ENCODE peak calls at places on chromosomes 16 and 17, in six cellular contexts. One of them, this sample, is unnamed.

GRCh38 chr17:66781135-66781534 is 53.8 kb upstream of the CACNG5 start:
- DNase-seq in right atrium auricular region: no peak
- DNase-seq in foreskin keratinocyte: no peak
- DNase-seq in psoas muscle: no peak
- DNase-seq in cardiac muscle cell: no peak
- DNase-seq in dorsolateral prefrontal cortex: no peak
- DNase-seq in this sample: no peak

GRCh38 chr16:83967838-83968482 is at the start of gene NECAB2:
- DNase-seq in right atrium auricular region: no peak
- DNase-seq in foreskin keratinocyte: no peak
- DNase-seq in psoas muscle: peak; percentile 60
- DNase-seq in cardiac muscle cell: peak; percentile 72
- DNase-seq in dorsolateral prefrontal cortex: no peak
- DNase-seq in this sample: no peak

GRCh38 chr16:87824991-87825841 is 44.1 kb downstream of the SLC7A5 start:
- DNase-seq in right atrium auricular region: no peak
- DNase-seq in foreskin keratinocyte: no peak
- DNase-seq in psoas muscle: no peak
- DNase-seq in cardiac muscle cell: no peak
- DNase-seq in dorsolateral prefrontal cortex: no peak
- DNase-seq in this sample: no peak

GRCh38 chr17:58337600-58338453 is 9.2 kb upstream of the TSPOAP1 start:
- DNase-seq in right atrium auricular region: peak; percentile 86
- DNase-seq in foreskin keratinocyte: no peak
- DNase-seq in psoas muscle: peak; percentile 78
- DNase-seq in cardiac muscle cell: peak; percentile 86
- DNase-seq in dorsolateral prefrontal cortex: no peak
- DNase-seq in this sample: peak; percentile 66

GRCh38 chr17:9421525-9421924 is 154.1 kb downstream of the STX8 start:
- DNase-seq in right atrium auricular region: no peak
- DNase-seq in foreskin keratinocyte: no peak
- DNase-seq in psoas muscle: no peak
- DNase-seq in cardiac muscle cell: no peak
- DNase-seq in dorsolateral prefrontal cortex: no peak
- DNase-seq in this sample: no peak

GRCh38 chr17:69222707-69223106 is 5.9 kb downstream of the ABCA10 start:
- DNase-seq in right atrium auricular region: no peak
- DNase-seq in foreskin keratinocyte: no peak
- DNase-seq in psoas muscle: no peak
- DNase-seq in cardiac muscle cell: no peak
- DNase-seq in dorsolateral prefrontal cortex: no peak
- DNase-seq in this sample: no peak

GRCh38 chr17:78368854-78369495 is 9.1 kb upstream of the SOCS3 start:
- DNase-seq in right atrium auricular region: no peak
- DNase-seq in foreskin keratinocyte: no peak
- DNase-seq in psoas muscle: no peak
- DNase-seq in cardiac muscle cell: no peak
- DNase-seq in dorsolateral prefrontal cortex: no peak
- DNase-seq in this sample: no peak

GRCh38 chr17:15446036-15446435 is 21.4 kb downstream of the CDRT4 start:
- DNase-seq in right atrium auricular region: no peak
- DNase-seq in foreskin keratinocyte: no peak
- DNase-seq in psoas muscle: no peak
- DNase-seq in cardiac muscle cell: no peak
- DNase-seq in dorsolateral prefrontal cortex: no peak
- DNase-seq in this sample: no peak

GRCh38 chr16:8691728-8692127 is 17.3 kb downstream of the ABAT start:
- DNase-seq in right atrium auricular region: no peak
- DNase-seq in foreskin keratinocyte: no peak
- DNase-seq in psoas muscle: no peak
- DNase-seq in cardiac muscle cell: no peak
- DNase-seq in dorsolateral prefrontal cortex: no peak
- DNase-seq in this sample: no peak

GRCh38 chr17:75059369-75060345 is 12.6 kb downstream of the KCTD2 start:
- DNase-seq in right atrium auricular region: no peak
- DNase-seq in foreskin keratinocyte: no peak
- DNase-seq in psoas muscle: no peak
- DNase-seq in cardiac muscle cell: no peak
- DNase-seq in dorsolateral prefrontal cortex: peak; percentile 62
- DNase-seq in this sample: peak; percentile 63

GRCh38 chr17:72984145-72984924 is 108.2 kb downstream of the SLC39A11 start:
- DNase-seq in right atrium auricular region: no peak
- DNase-seq in foreskin keratinocyte: peak; percentile 53
- DNase-seq in psoas muscle: no peak
- DNase-seq in cardiac muscle cell: no peak
- DNase-seq in dorsolateral prefrontal cortex: no peak
- DNase-seq in this sample: no peak

GRCh38 chr17:21134559-21134958 is 7.8 kb downstream of the DHRS7B start:
- DNase-seq in right atrium auricular region: no peak
- DNase-seq in foreskin keratinocyte: no peak
- DNase-seq in psoas muscle: no peak
- DNase-seq in cardiac muscle cell: no peak
- DNase-seq in dorsolateral prefrontal cortex: no peak
- DNase-seq in this sample: no peak

GRCh38 chr17:59493867-59494266 is 71.5 kb upstream of the DHX40 start:
- DNase-seq in right atrium auricular region: no peak
- DNase-seq in foreskin keratinocyte: no peak
- DNase-seq in psoas muscle: no peak
- DNase-seq in cardiac muscle cell: peak; percentile 20
- DNase-seq in dorsolateral prefrontal cortex: no peak
- DNase-seq in this sample: no peak

GRCh38 chr17:33080091-33080490 is 88.4 kb downstream of the SPACA3 start:
- DNase-seq in right atrium auricular region: no peak
- DNase-seq in foreskin keratinocyte: no peak
- DNase-seq in psoas muscle: no peak
- DNase-seq in cardiac muscle cell: no peak
- DNase-seq in dorsolateral prefrontal cortex: no peak
- DNase-seq in this sample: no peak

GRCh38 chr16:17970816-17971291 is 365.7 kb downstream of the NPIPA8 start:
- DNase-seq in right atrium auricular region: peak; percentile 59
- DNase-seq in foreskin keratinocyte: no peak
- DNase-seq in psoas muscle: peak; percentile 35
- DNase-seq in cardiac muscle cell: no peak
- DNase-seq in dorsolateral prefrontal cortex: no peak
- DNase-seq in this sample: peak; percentile 54

GRCh38 chr16:81661082-81661481 is 118.0 kb upstream of the PLCG2 start:
- DNase-seq in right atrium auricular region: no peak
- DNase-seq in foreskin keratinocyte: peak; percentile 37
- DNase-seq in psoas muscle: no peak
- DNase-seq in cardiac muscle cell: no peak
- DNase-seq in dorsolateral prefrontal cortex: no peak
- DNase-seq in this sample: no peak

GRCh38 chr17:31391496-31391949 is at the start of gene RAB11FIP4:
- DNase-seq in right atrium auricular region: no peak
- DNase-seq in foreskin keratinocyte: no peak
- DNase-seq in psoas muscle: no peak
- DNase-seq in cardiac muscle cell: peak; percentile 62
- DNase-seq in dorsolateral prefrontal cortex: no peak
- DNase-seq in this sample: peak; percentile 23

GRCh38 chr17:43627657-43628650 is 33.8 kb downstream of the MEOX1 start:
- DNase-seq in right atrium auricular region: no peak
- DNase-seq in foreskin keratinocyte: no peak
- DNase-seq in psoas muscle: no peak
- DNase-seq in cardiac muscle cell: peak; percentile 22
- DNase-seq in dorsolateral prefrontal cortex: no peak
- DNase-seq in this sample: no peak

GRCh38 chr17:47956818-47957590 is 679 bp downstream of the PRR15L start:
- DNase-seq in right atrium auricular region: no peak
- DNase-seq in foreskin keratinocyte: no peak
- DNase-seq in psoas muscle: no peak
- DNase-seq in cardiac muscle cell: no peak
- DNase-seq in dorsolateral prefrontal cortex: no peak
- DNase-seq in this sample: no peak

GRCh38 chr17:57724038-57724728 is 20.9 kb downstream of the CCDC182 start:
- DNase-seq in right atrium auricular region: no peak
- DNase-seq in foreskin keratinocyte: no peak
- DNase-seq in psoas muscle: no peak
- DNase-seq in cardiac muscle cell: no peak
- DNase-seq in dorsolateral prefrontal cortex: no peak
- DNase-seq in this sample: no peak

GRCh38 chr17:30421592-30421991 is 42.9 kb downstream of the CPD start:
- DNase-seq in right atrium auricular region: no peak
- DNase-seq in foreskin keratinocyte: no peak
- DNase-seq in psoas muscle: no peak
- DNase-seq in cardiac muscle cell: no peak
- DNase-seq in dorsolateral prefrontal cortex: no peak
- DNase-seq in this sample: no peak

GRCh38 chr16:24966599-24966998 is 48.6 kb downstream of the ARHGAP17 start:
- DNase-seq in right atrium auricular region: no peak
- DNase-seq in foreskin keratinocyte: no peak
- DNase-seq in psoas muscle: no peak
- DNase-seq in cardiac muscle cell: no peak
- DNase-seq in dorsolateral prefrontal cortex: no peak
- DNase-seq in this sample: no peak

GRCh38 chr17:752620-753219 is 656 bp upstream of the GEMIN4 start:
- DNase-seq in right atrium auricular region: peak; percentile 75
- DNase-seq in foreskin keratinocyte: no peak
- DNase-seq in psoas muscle: peak; percentile 79
- DNase-seq in cardiac muscle cell: no peak
- DNase-seq in dorsolateral prefrontal cortex: no peak
- DNase-seq in this sample: peak; percentile 92

GRCh38 chr17:64212122-64212521 is 50.9 kb downstream of the TEX2 start:
- DNase-seq in right atrium auricular region: no peak
- DNase-seq in foreskin keratinocyte: no peak
- DNase-seq in psoas muscle: no peak
- DNase-seq in cardiac muscle cell: no peak
- DNase-seq in dorsolateral prefrontal cortex: no peak
- DNase-seq in this sample: no peak

GRCh38 chr17:64205804-64206203 is 57.3 kb downstream of the TEX2 start:
- DNase-seq in right atrium auricular region: no peak
- DNase-seq in foreskin keratinocyte: no peak
- DNase-seq in psoas muscle: no peak
- DNase-seq in cardiac muscle cell: no peak
- DNase-seq in dorsolateral prefrontal cortex: no peak
- DNase-seq in this sample: no peak

GRCh38 chr17:64213995-64214507 is 49.0 kb downstream of the TEX2 start:
- DNase-seq in right atrium auricular region: no peak
- DNase-seq in foreskin keratinocyte: no peak
- DNase-seq in psoas muscle: no peak
- DNase-seq in cardiac muscle cell: no peak
- DNase-seq in dorsolateral prefrontal cortex: no peak
- DNase-seq in this sample: no peak

GRCh38 chr17:64209983-64210382 is 53.1 kb downstream of the TEX2 start:
- DNase-seq in right atrium auricular region: no peak
- DNase-seq in foreskin keratinocyte: peak; percentile 56
- DNase-seq in psoas muscle: no peak
- DNase-seq in cardiac muscle cell: no peak
- DNase-seq in dorsolateral prefrontal cortex: no peak
- DNase-seq in this sample: no peak

DNA sequence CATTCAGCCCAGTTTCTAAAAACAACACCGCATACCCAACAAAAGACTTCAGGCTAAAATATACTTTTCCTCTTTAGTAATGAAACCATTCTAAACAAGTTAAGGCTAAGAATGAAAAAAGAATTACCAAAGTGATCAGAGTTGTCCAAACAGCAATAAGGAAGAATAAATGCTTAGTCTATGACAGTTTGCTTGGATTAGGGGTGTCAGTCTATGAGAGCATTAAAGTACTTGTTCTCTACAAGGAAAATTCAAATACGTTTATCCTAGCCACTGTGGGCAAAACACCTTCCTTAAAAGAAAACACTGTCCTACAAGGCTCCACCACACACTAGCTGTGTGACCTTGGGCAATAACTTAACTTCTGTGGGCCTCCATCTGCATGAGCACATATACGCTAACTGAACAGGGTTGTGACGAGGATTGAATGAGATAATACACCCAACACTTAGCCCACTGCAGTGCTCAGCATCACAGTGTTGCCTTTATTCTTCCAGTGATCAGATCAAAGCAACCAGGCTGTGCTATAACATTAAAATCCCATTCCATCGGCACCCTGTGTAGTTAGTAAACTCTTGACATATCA is 53.6 kb downstream of the TEX2 start:
- DNase-seq in right atrium auricular region: no peak
- DNase-seq in foreskin keratinocyte: no peak
- DNase-seq in psoas muscle: no peak
- DNase-seq in cardiac muscle cell: no peak
- DNase-seq in dorsolateral prefrontal cortex: no peak
- DNase-seq in this sample: no peak
- TF ChIP-seq CTCF in right atrium auricular region: no peak
- TF ChIP-seq CTCF in foreskin keratinocyte: no peak
- TF ChIP-seq CTCF in psoas muscle: no peak
- TF ChIP-seq CTCF in cardiac muscle cell: no peak
- TF ChIP-seq CTCF in dorsolateral prefrontal cortex: no peak
- TF ChIP-seq CTCF in this sample: no peak

GRCh38 chr17:27354491-27355081 is 60.7 kb downstream of the WSB1 start:
- DNase-seq in right atrium auricular region: no peak
- DNase-seq in foreskin keratinocyte: no peak
- DNase-seq in psoas muscle: no peak
- DNase-seq in cardiac muscle cell: no peak
- DNase-seq in dorsolateral prefrontal cortex: no peak
- DNase-seq in this sample: no peak
- TF ChIP-seq CTCF in right atrium auricular region: no peak
- TF ChIP-seq CTCF in foreskin keratinocyte: peak; percentile 21
- TF ChIP-seq CTCF in psoas muscle: no peak
- TF ChIP-seq CTCF in cardiac muscle cell: no peak
- TF ChIP-seq CTCF in dorsolateral prefrontal cortex: no peak
- TF ChIP-seq CTCF in this sample: no peak

DNA sequence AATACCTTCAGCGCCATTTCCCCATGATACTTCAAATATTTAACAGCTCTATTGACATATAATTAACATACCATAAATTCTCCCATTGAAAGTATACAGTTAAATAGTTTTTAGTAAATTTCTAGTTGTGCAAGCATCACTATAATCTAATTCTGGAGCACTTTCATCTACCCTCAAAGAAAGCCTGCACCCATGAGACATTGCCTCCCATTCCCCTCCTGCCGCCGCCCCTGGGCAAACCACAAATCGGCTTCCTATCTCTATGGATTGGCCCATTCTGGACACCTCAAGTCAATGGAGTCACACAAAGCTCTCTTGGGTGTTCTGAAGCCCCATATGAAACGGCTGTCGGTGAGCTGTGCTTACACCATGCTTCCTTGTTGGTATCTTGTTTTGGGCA is 77.3 kb upstream of the CBX4 start:
- DNase-seq in right atrium auricular region: no peak
- DNase-seq in foreskin keratinocyte: no peak
- DNase-seq in psoas muscle: no peak
- DNase-seq in cardiac muscle cell: no peak
- DNase-seq in dorsolateral prefrontal cortex: no peak
- DNase-seq in this sample: no peak
- TF ChIP-seq CTCF in right atrium auricular region: no peak
- TF ChIP-seq CTCF in foreskin keratinocyte: no peak
- TF ChIP-seq CTCF in psoas muscle: no peak
- TF ChIP-seq CTCF in cardiac muscle cell: no peak
- TF ChIP-seq CTCF in dorsolateral prefrontal cortex: no peak
- TF ChIP-seq CTCF in this sample: no peak

GRCh38 chr16:77376358-77376757 is 58.5 kb downstream of the ADAMTS18 start:
- DNase-seq in right atrium auricular region: no peak
- DNase-seq in foreskin keratinocyte: no peak
- DNase-seq in psoas muscle: no peak
- DNase-seq in cardiac muscle cell: no peak
- DNase-seq in dorsolateral prefrontal cortex: no peak
- DNase-seq in this sample: no peak
- TF ChIP-seq CTCF in right atrium auricular region: no peak
- TF ChIP-seq CTCF in foreskin keratinocyte: no peak
- TF ChIP-seq CTCF in psoas muscle: no peak
- TF ChIP-seq CTCF in cardiac muscle cell: no peak
- TF ChIP-seq CTCF in dorsolateral prefrontal cortex: no peak
- TF ChIP-seq CTCF in this sample: no peak

This sample was measured in tibial artery.